ENCODE peak calls at places on chromosome 18, in four cellular contexts. Z is transverse colon, X is ovary, F is stomach. B is an unnamed sample.
A peak's percentile ranks its signal among the peaks of the same experiment; 100 is the strongest.

GRCh38 chr18:21672868-21673267 is 31.7 kb downstream of the ABHD3 start:
- DNase-seq in Z (peak; percentile 45), X (no peak), F (peak; percentile 62), B (no peak)

GRCh38 chr18:23302852-23303527 is 150.1 kb upstream of the RIOK3 start:
- DNase-seq in Z (no peak), X (no peak), F (no peak), B (no peak)

GRCh38 chr18:76256897-76257500 is 238.0 kb downstream of the ZNF516 start:
- DNase-seq in Z (no peak), X (peak; percentile 68), F (no peak), B (no peak)

GRCh38 chr18:22826726-22827125 is 106.4 kb upstream of the RBBP8 start:
- DNase-seq in Z (no peak), X (no peak), F (no peak), B (no peak)

GRCh38 chr18:45749918-45750689 is 26.1 kb downstream of the SLC14A1 start:
- DNase-seq in Z (no peak), X (no peak), F (no peak), B (no peak)

GRCh38 chr18:49734836-49735235 is 78.5 kb downstream of the ACAA2 start:
- DNase-seq in Z (no peak), X (no peak), F (no peak), B (no peak)

GRCh38 chr18:77131100-77131651 is 1.4 kb downstream of the MBP start:
- DNase-seq in Z (peak; percentile 46), X (peak; percentile 38), F (no peak), B (peak; percentile 64)

GRCh38 chr18:6677086-6677485 is 52.4 kb upstream of the ARHGAP28 start:
- DNase-seq in Z (no peak), X (no peak), F (no peak), B (no peak)

GRCh38 chr18:36335476-36336279 is 38.2 kb downstream of the FHOD3 start:
- DNase-seq in Z (no peak), X (no peak), F (no peak), B (no peak)

GRCh38 chr18:77114564-77115391 is 17.8 kb downstream of the MBP start:
- DNase-seq in Z (peak; percentile 83), X (peak; percentile 87), F (peak; percentile 86), B (peak; percentile 91)

GRCh38 chr18:24031916-24032315 is 17.4 kb downstream of the TTC39C start:
- DNase-seq in Z (no peak), X (no peak), F (no peak), B (no peak)

GRCh38 chr18:48676756-48677368 is 138.0 kb downstream of the CTIF start:
- DNase-seq in Z (peak; percentile 70), X (peak; percentile 64), F (peak; percentile 65), B (peak; percentile 83)

GRCh38 chr18:24198461-24198860 is 59.6 kb downstream of the CABYR start:
- DNase-seq in Z (no peak), X (no peak), F (no peak), B (no peak)

GRCh38 chr18:77078671-77079070 is 53.9 kb downstream of the MBP start:
- DNase-seq in Z (no peak), X (no peak), F (no peak), B (no peak)

GRCh38 chr18:32911660-32912284 is 138.9 kb upstream of the KLHL14 start:
- DNase-seq in Z (no peak), X (no peak), F (no peak), B (no peak)

GRCh38 chr18:12657849-12658829 is at the start of gene SPIRE1:
- DNase-seq in Z (peak; percentile 70), X (peak; percentile 57), F (peak; percentile 76), B (peak; percentile 86)

GRCh38 chr18:40357536-40357935 is 1597.5 kb upstream of the PIK3C3 start:
- DNase-seq in Z (no peak), X (no peak), F (no peak), B (no peak)

GRCh38 chr18:69876490-69876889 is 71.2 kb downstream of the CD226 start:
- DNase-seq in Z (no peak), X (no peak), F (no peak), B (no peak)

DNA sequence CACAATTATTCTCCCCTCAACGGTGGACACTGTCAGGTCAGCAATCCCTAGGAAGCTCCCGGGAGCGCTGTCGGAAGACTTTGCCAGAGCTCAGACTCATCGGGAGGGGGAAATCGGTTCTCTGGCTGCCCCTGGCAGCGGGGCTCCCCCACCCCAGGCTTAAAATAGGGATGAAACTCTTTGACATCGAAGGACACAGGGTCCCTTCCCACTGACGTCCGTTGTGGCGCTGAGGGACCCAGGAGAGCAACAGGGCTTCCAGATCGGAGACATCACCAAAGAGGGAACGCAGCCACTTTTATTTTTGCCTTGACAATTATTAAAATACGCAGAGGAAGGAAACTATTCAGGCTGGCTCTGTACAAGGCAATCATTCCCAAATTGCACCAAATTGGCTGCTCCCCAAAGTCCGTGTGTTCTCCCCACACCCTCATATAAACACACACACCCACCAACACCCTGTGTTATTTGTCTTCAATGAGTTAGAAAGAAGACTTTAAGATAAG is 249.0 kb downstream of the CDH20 start:
- DNase-seq in Z (no peak), X (no peak), F (no peak), B (no peak)
- TF ChIP-seq CTCF in Z (peak; percentile 7), X (no peak), F (no peak), B (no peak)

GRCh38 chr18:51193621-51194287 is 3.7 kb downstream of the MEX3C start:
- DNase-seq in Z (no peak), X (no peak), F (no peak), B (no peak)
- H3K4me3 ChIP-seq in Z (peak overlapping the region; percentile 99), X (no peak overlapping the region), F (peak overlapping the region; percentile 77), B (no peak overlapping the region)

GRCh38 chr18:26252411-26252810 is 26.2 kb downstream of the TAF4B start:
- DNase-seq in Z (no peak), X (no peak), F (no peak), B (no peak)
- TF ChIP-seq EP300 in Z (no peak), X (no peak), F (no peak), B (no peak)

DNA sequence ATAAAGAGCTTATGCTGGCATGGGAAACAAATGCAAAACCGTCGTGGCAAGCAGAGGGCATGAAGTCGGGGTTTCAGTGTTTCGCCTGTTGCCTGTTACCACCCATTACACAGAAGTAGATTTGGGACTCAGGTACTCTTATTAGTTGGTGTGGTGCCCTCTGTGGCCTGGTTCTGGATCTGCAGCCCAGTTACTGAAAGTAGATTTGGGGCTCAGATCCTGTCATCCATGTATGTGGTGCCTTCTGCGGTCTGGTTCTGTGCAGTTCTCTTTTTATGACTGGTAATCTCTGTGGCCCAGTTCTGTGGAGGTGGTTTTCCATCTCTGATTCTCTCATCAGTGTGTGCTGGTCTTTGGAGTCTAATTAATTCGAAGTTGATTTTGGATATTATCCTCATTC is 45.2 kb downstream of the ADNP2 start:
- DNase-seq in Z (no peak), X (no peak), F (no peak), B (no peak)
- TF ChIP-seq CTCF in Z (peak; percentile 32), X (no peak), F (no peak), B (no peak)

DNA sequence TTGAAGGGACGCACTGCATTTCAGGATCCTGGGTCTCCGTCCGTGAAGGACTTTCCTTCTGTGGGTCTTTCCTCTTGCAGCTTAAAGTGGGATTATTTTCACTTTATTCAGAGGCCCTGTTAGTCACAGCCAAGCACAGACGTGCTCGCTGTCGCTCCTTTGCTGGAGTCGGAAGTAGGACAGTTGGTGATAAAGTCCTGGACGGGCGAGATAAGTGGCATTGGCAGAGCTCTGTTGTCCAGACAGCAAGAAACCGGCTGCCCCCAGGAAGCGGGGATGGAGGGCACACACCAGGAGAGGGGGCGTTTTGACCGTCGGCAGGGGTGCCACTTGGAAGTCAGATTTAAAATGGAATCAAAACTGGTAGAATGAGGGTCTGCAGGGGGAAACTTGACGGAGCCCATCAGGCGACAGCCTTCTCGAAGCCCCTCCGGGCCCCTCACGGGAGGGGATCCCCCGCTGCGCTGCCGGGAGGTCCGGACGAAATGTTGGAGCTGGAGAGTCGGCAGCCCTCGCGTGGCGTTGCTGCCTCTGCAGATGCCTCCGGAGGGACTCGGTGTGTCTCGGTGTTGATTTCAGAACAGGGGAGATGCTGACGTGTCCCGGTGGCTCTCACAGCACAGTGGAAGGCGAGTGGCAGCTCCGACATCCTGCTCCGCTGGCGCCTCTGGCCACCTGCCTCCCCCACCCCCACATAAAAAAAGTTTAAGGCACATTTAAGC is 124.2 kb downstream of the NFATC1 start:
- DNase-seq in Z (no peak), X (peak; percentile 13), F (no peak), B (no peak)
- H3K4me3 ChIP-seq in Z (no peak overlapping the region), X (no peak overlapping the region), F (no peak overlapping the region), B (peak overlapping the region; percentile 4)

DNA sequence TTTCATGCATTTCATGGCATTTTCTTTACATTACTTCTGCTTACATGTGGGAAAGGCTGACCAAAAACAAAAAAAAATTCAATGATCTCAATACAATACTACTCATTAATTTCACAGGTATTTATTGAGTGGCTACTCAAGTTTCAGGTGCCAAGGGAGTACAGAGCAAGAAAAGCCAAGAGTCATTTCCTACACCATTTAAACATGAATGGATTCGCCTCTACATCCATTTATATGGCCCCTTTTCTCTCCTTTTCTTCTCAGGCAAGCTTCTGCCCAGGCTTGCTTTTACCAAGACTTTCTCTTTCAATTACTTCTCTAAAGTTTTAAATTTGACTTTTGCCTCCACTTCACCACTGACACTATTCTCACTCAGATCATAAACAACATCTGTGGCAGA is 1603.1 kb upstream of the CELF4 start:
- DNase-seq in Z (no peak), X (no peak), F (no peak), B (no peak)
- TF ChIP-seq EP300 in Z (no peak), X (no peak), F (no peak), B (no peak)

B was measured in sigmoid colon.